ENCODE peak calls at places on chromosomes 4 and X, in four cellular contexts. Y, D, G and M are unnamed samples.

GRCh38 chr4:5357863-5358262 is 306.6 kb downstream of the STK32B start:
- DNase-seq in G (no peak), D (no peak), Y (no peak), M (no peak)

GRCh38 chr4:99490286-99490685 is 20.5 kb upstream of the C4orf17 start:
- DNase-seq in G (no peak), D (no peak), Y (no peak), M (no peak)

GRCh38 chr4:169243808-169244207 is 26.9 kb downstream of the SH3RF1 start:
- DNase-seq in Y (no peak), G (no peak), D (no peak), M (no peak)

GRCh38 chr4:152185786-152186540 is 349.9 kb downstream of the FBXW7 start:
- DNase-seq in D (no peak), Y (no peak), G (no peak), M (no peak)

GRCh38 chrX:53320543-53321215 is 39.3 kb upstream of the IQSEC2 start:
- DNase-seq in D (peak), Y (no peak), G (no peak), M (no peak)

GRCh38 chr4:76809594-76810305 is 88.2 kb downstream of the SOWAHB start:
- DNase-seq in Y (no peak), G (no peak), D (no peak), M (no peak)

GRCh38 chrX:136953867-136954787 is 73.6 kb upstream of the RBMX start:
- DNase-seq in Y (peak), D (peak), G (no peak), M (peak)

GRCh38 chr4:155656025-155656424 is 10.6 kb upstream of the GUCY1A1 start:
- DNase-seq in D (no peak), G (no peak), Y (no peak), M (no peak)

GRCh38 chrX:21912989-21913388 is 27.5 kb upstream of the SMS start:
- DNase-seq in G (no peak), Y (no peak), D (no peak), M (no peak)

GRCh38 chrX:133980406-133980805 is 5.0 kb downstream of the GPC3 start:
- DNase-seq in D (no peak), G (no peak), Y (no peak), M (no peak)

GRCh38 chr4:47213971-47214370 is 182.6 kb downstream of the GABRB1 start:
- DNase-seq in D (no peak), G (no peak), Y (no peak), M (no peak)

GRCh38 chr4:182643801-182644311 is 273.3 kb downstream of the DCTD start:
- DNase-seq in Y (peak), D (no peak), G (no peak), M (no peak)

GRCh38 chrX:7149421-7149820 is 1.5 kb upstream of the PUDP start:
- DNase-seq in D (no peak), Y (no peak), G (no peak), M (no peak)

GRCh38 chrX:31318866-31319265 is 247.0 kb upstream of the FTHL17 start:
- DNase-seq in G (no peak), D (no peak), Y (no peak), M (no peak)

GRCh38 chr4:177047851-177048174 is 255.1 kb upstream of the VEGFC start:
- DNase-seq in Y (no peak), G (no peak), D (no peak), M (peak)

GRCh38 chrX:66050140-66050569 is 10.3 kb upstream of the VSIG4 start:
- DNase-seq in D (no peak), Y (no peak), G (no peak), M (no peak)

GRCh38 chrX:45771560-45772340 is 571.1 kb upstream of the DIPK2B start:
- DNase-seq in G (peak), D (peak), Y (peak), M (no peak)

GRCh38 chr4:137961051-137961438 is 281.1 kb downstream of the SLC7A11 start:
- DNase-seq in G (no peak), D (no peak), Y (no peak), M (no peak)

GRCh38 chr4:52956691-52957090 is 94.6 kb downstream of the RASL11B start:
- DNase-seq in Y (no peak), D (no peak), G (no peak), M (no peak)

GRCh38 chr4:40665844-40666243 is 36.2 kb upstream of the RBM47 start:
- DNase-seq in D (no peak), G (no peak), Y (no peak), M (no peak)

GRCh38 chr4:11585506-11585905 is 156.8 kb upstream of the HS3ST1 start:
- DNase-seq in D (no peak), G (no peak), Y (no peak), M (no peak)

GRCh38 chr4:100894339-100894870 is 376.6 kb upstream of the EMCN start:
- DNase-seq in G (no peak), Y (no peak), D (no peak), M (no peak)

GRCh38 chr4:8340721-8341680 is 71.4 kb downstream of the HTRA3 start:
- DNase-seq in Y (peak), D (no peak), G (no peak), M (no peak)

GRCh38 chrX:48813605-48814004 is 11.7 kb downstream of the HDAC6 start:
- DNase-seq in G (no peak), D (no peak), Y (no peak), M (no peak)

GRCh38 chr4:174069848-174070330 is 213.6 kb downstream of the FBXO8 start:
- DNase-seq in Y (no peak), G (no peak), D (no peak), M (no peak)

GRCh38 chr4:951594-952468 is 19.6 kb downstream of the TMEM175 start:
- DNase-seq in G (no peak), Y (no peak), D (no peak), M (no peak)

GRCh38 chrX:53324803-53325202 is 43.4 kb upstream of the IQSEC2 start:
- DNase-seq in Y (no peak), D (no peak), G (no peak), M (no peak)

GRCh38 chr4:52103314-52103713 is 52.2 kb downstream of the SPATA18 start:
- DNase-seq in Y (no peak), D (no peak), G (no peak), M (peak)

GRCh38 chrX:154732421-154733071 is 18.3 kb downstream of the GAB3 start:
- DNase-seq in D (no peak), G (peak), Y (no peak), M (no peak)

GRCh38 chr4:62709618-62710252 is 1509.6 kb downstream of the ADGRL3 start:
- DNase-seq in Y (no peak), G (no peak), D (no peak), M (no peak)

GRCh38 chrX:22383988-22384387 is 111.3 kb downstream of the CBLL2 start:
- DNase-seq in G (no peak), Y (no peak), D (no peak), M (no peak)

GRCh38 chr4:38449506-38450174 is 214.4 kb upstream of the KLF3 start:
- DNase-seq in Y (no peak), G (no peak), D (no peak), M (no peak)

GRCh38 chr4:128228021-128228571 is 59.5 kb downstream of the PGRMC2 start:
- DNase-seq in G (no peak), Y (no peak), D (no peak), M (peak)

GRCh38 chr4:44848466-44848865 is 122.1 kb upstream of the GNPDA2 start:
- DNase-seq in G (no peak), Y (no peak), D (no peak), M (no peak)

GRCh38 chr4:26410385-26411293 is 79.6 kb downstream of the CCKAR start:
- DNase-seq in G (no peak), D (peak), Y (no peak), M (no peak)